ENCODE peak calls at places on chromosomes 16 and 17, in eight cellular contexts. B, V, F, M, L, U, A and T are unnamed samples.
A peak's percentile ranks its signal among the peaks of the same experiment; 100 is the strongest.

GRCh38 chr17:36647598-36647997 is 46.2 kb downstream of the MRM1 start:
- DNase-seq in B (no peak), V (no peak), F (no peak), M (no peak), L (no peak), U (peak; percentile 52), A (no peak), T (no peak)

GRCh38 chr17:79340286-79340685 is 265.7 kb downstream of the ENGASE start:
- DNase-seq in B (no peak), V (no peak), F (no peak), M (no peak), L (peak; percentile 40), U (no peak), A (no peak), T (no peak)

GRCh38 chr17:18981642-18982424 is 22.7 kb downstream of the FAM83G start:
- DNase-seq in B (peak; percentile 41), V (no peak), F (peak; percentile 92), M (peak; percentile 69), L (peak; percentile 93), U (peak; percentile 30), A (peak; percentile 82), T (peak; percentile 74)

GRCh38 chr17:17213775-17214174 is 7.6 kb upstream of the PLD6 start:
- DNase-seq in B (no peak), V (no peak), F (no peak), M (no peak), L (no peak), U (no peak), A (no peak), T (no peak)

GRCh38 chr17:32007463-32008298 is 498 bp downstream of the LRRC37B start:
- DNase-seq in B (no peak), V (peak; percentile 45), F (no peak), M (peak; percentile 24), L (peak; percentile 58), U (peak; percentile 67), A (peak; percentile 19), T (peak; percentile 23)

GRCh38 chr17:76673729-76674128 is 30.2 kb upstream of the ST6GALNAC1 start:
- DNase-seq in B (no peak), V (no peak), F (no peak), M (no peak), L (no peak), U (no peak), A (no peak), T (peak; percentile 60)

GRCh38 chr17:18191967-18192366 is 8.3 kb downstream of the ALKBH5 start:
- DNase-seq in B (no peak), V (no peak), F (no peak), M (no peak), L (no peak), U (no peak), A (no peak), T (peak; percentile 10)

GRCh38 chr17:44587339-44587738 is 30.1 kb downstream of the FZD2 start:
- DNase-seq in B (peak; percentile 75), V (no peak), F (peak; percentile 51), M (peak; percentile 76), L (no peak), U (no peak), A (peak; percentile 91), T (peak; percentile 83)

GRCh38 chr17:4617090-4617489 is 24.4 kb downstream of the ALOX15 start:
- DNase-seq in B (no peak), V (no peak), F (no peak), M (no peak), L (no peak), U (no peak), A (no peak), T (no peak)

GRCh38 chr17:60640503-60640902 is 37.1 kb upstream of the BCAS3 start:
- DNase-seq in B (no peak), V (no peak), F (no peak), M (peak; percentile 32), L (no peak), U (peak; percentile 20), A (peak; percentile 22), T (peak; percentile 35)

GRCh38 chr16:59848314-59848713 is 1114.2 kb upstream of the GOT2 start:
- DNase-seq in B (no peak), V (no peak), F (no peak), M (peak; percentile 28), L (no peak), U (no peak), A (no peak), T (no peak)

GRCh38 chr17:1294157-1294717 is 14.8 kb downstream of the TRARG1 start:
- DNase-seq in B (no peak), V (peak; percentile 87), F (peak; percentile 38), M (no peak), L (no peak), U (no peak), A (no peak), T (no peak)

GRCh38 chr17:68035131-68035522 is 408 bp upstream of the KPNA2 start:
- DNase-seq in B (no peak), V (peak; percentile 89), F (peak; percentile 94), M (no peak), L (peak; percentile 96), U (peak; percentile 98), A (no peak), T (no peak)

GRCh38 chr16:66049865-66050264 is 316.6 kb upstream of the CDH5 start:
- DNase-seq in B (no peak), V (no peak), F (no peak), M (no peak), L (no peak), U (no peak), A (no peak), T (no peak)

GRCh38 chr17:57255182-57255775 is 1.0 kb upstream of the MSI2 start:
- DNase-seq in B (no peak), V (no peak), F (no peak), M (no peak), L (no peak), U (no peak), A (no peak), T (peak; percentile 22)

GRCh38 chr17:75059369-75060345 is 12.6 kb downstream of the KCTD2 start:
- DNase-seq in B (peak; percentile 72), V (no peak), F (no peak), M (peak; percentile 84), L (no peak), U (no peak), A (peak; percentile 81), T (peak; percentile 80)

GRCh38 chr16:78065344-78065743 is 34.1 kb upstream of the WWOX start:
- DNase-seq in B (no peak), V (no peak), F (no peak), M (no peak), L (no peak), U (no peak), A (no peak), T (no peak)

GRCh38 chr16:78058165-78058564 is 35.8 kb downstream of the CLEC3A start:
- DNase-seq in B (no peak), V (no peak), F (no peak), M (no peak), L (no peak), U (no peak), A (no peak), T (no peak)

GRCh38 chr16:78060787-78061186 is 38.4 kb downstream of the CLEC3A start:
- DNase-seq in B (no peak), V (no peak), F (no peak), M (no peak), L (no peak), U (no peak), A (no peak), T (no peak)

GRCh38 chr16:78060295-78060694 is 37.9 kb downstream of the CLEC3A start:
- DNase-seq in B (no peak), V (no peak), F (no peak), M (no peak), L (no peak), U (no peak), A (no peak), T (no peak)
- TF ChIP-seq CTCF in B (no peak), V (no peak), F (no peak), M (no peak), L (no peak), U (no peak), A (no peak), T (no peak)

DNA sequence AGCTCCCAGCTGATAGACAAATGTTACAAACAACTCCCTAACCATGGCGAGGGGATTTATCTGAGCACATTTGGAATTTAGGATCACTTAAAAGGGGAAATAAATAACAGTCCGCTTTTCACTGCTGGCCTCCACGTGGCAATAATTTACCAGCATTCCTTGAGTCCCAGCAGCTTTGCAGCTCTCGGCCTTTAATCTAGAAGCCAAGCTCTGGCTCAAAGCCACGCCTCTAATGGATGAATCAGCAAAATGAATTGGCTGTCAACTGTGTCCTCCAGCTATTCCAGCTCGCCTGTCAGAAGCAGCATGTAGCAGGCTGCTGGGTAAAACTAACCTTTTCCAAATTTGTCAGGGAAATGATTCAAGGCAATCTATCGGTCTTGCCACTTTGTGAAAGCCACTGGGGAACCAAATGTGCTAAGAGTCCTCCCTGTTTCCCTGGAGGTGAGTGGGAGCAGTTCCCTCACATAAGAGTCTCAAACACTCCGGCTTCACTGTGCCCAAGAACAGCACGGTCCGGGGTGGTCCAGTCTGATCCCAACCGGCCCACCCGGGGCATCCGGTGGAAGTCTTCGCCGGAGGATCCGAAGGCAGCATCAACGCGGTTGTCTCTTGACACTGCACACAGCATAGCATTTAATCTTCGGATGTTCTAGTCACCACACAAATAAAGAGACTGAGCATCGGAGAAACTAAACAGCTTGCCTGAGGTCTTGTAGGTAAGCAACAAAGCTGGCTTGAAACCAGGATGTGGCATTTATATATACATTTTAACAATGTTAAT is 143.3 kb downstream of the PARN start:
- DNase-seq in B (peak; percentile 79), V (no peak), F (peak; percentile 92), M (peak; percentile 96), L (no peak), U (peak; percentile 36), A (peak; percentile 94), T (peak; percentile 97)
- H3K4me3 ChIP-seq in B (peak overlapping the region; percentile 22), V (no peak overlapping the region), F (peak overlapping the region; percentile 17), M (peak overlapping the region; percentile 43), L (no peak overlapping the region), U (no peak overlapping the region), A (peak overlapping the region; percentile 2), T (peak overlapping the region; percentile 46)

DNA sequence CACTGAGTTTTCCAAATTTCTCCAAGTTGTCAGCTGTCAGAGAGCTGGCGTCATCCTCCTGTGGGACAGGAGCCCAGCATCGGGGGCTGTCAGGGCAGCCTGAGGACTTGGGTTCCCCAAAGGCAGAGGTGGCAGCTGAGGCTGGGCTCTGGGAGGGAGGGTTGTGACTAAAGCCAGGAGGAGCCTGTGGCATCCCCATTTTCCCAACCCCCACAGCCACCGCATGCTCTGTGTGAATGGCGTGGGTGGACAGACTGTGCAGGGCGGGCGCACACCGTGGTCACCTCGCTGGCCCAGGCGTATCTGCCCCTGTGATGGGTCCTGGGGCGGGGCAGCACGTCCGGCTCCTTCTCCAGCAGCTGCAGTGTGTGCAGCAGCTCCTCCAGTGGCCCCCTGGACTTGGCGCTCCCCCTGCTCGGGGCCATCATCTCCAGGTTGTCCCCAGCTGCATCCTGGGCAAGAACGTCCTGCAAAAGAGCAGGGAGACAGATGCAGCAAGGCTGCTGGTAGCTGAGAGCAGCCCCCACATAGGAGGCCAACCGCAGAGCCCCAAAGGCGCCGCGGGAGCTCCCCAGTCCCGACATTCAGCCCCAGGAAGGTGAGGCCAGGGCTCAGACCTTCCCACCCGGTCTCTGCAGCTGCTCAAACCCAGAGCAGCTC is 24.8 kb downstream of the CEP131 start:
- DNase-seq in B (no peak), V (no peak), F (no peak), M (no peak), L (no peak), U (no peak), A (no peak), T (no peak)
- TF ChIP-seq CTCF in B (no peak), V (no peak), F (no peak), M (no peak), L (no peak), U (no peak), A (no peak), T (no peak)

GRCh38 chr16:67169011-67169451 is 1.3 kb upstream of the NOL3 start:
- DNase-seq in B (no peak), V (no peak), F (no peak), M (no peak), L (no peak), U (no peak), A (no peak), T (no peak)
- H3K4me3 ChIP-seq in B (no peak overlapping the region), V (no peak overlapping the region), F (no peak overlapping the region), M (no peak overlapping the region), L (no peak overlapping the region), U (no peak overlapping the region), A (no peak overlapping the region), T (no peak overlapping the region)